ENCODE peak calls at places on chromosomes 11 and 22, in eight cellular contexts. H is HAP-1; T is left ventricle myocardium inferior; X is SK-N-DZ; P is AG20443; J is D341Med; B is T-helper 9 cell; G is stimulated activated CD8-positive, alpha-beta memory T cell treated with anti-CD3 and anti-CD28 coated beads, Interleukin-4, amount 100 ng/mL, for 4 hours. Y is an unnamed sample.

GRCh38 chr11:18229501-18229900 is 7.1 kb downstream of the SAA4 start:
- DNase-seq in H (no peak), T (no peak), X (no peak), P (no peak), J (no peak), B (no peak), G (no peak), Y (no peak)

GRCh38 chr22:20011123-20011992 is 5.3 kb downstream of the ARVCF start:
- DNase-seq in H (no peak), T (no peak), X (no peak), P (no peak), J (no peak), B (no peak), G (no peak), Y (no peak)

GRCh38 chr11:19018901-19019300 is 41.6 kb downstream of the MRGPRX2 start:
- DNase-seq in H (peak; percentile 31), T (no peak), X (no peak), P (no peak), J (no peak), B (no peak), G (no peak), Y (no peak)

GRCh38 chr11:35165416-35166368 is 26.7 kb downstream of the CD44 start:
- DNase-seq in H (no peak), T (no peak), X (no peak), P (peak; percentile 83), J (no peak), B (peak; percentile 78), G (peak; percentile 58), Y (peak; percentile 36)

GRCh38 chr22:30934053-30934452 is 34.5 kb downstream of the MORC2 start:
- DNase-seq in H (no peak), T (no peak), X (no peak), P (no peak), J (no peak), B (no peak), G (no peak), Y (no peak)

GRCh38 chr11:117501499-117501898 is 173.8 kb downstream of the CEP164 start:
- DNase-seq in H (no peak), T (no peak), X (no peak), P (no peak), J (no peak), B (no peak), G (no peak), Y (no peak)

GRCh38 chr11:63613517-63614135 is 607 bp downstream of the PLAAT3 start:
- DNase-seq in H (peak; percentile 80), T (peak; percentile 49), X (no peak), P (peak; percentile 48), J (no peak), B (peak; percentile 30), G (no peak), Y (no peak)

GRCh38 chr22:49568751-49569285 is 258.9 kb downstream of the BRD1 start:
- DNase-seq in H (peak; percentile 3), T (no peak), X (no peak), P (no peak), J (no peak), B (no peak), G (no peak), Y (no peak)

GRCh38 chr22:44032126-44032730 is 8.1 kb downstream of the PARVB start:
- DNase-seq in H (no peak), T (no peak), X (no peak), P (no peak), J (no peak), B (no peak), G (no peak), Y (no peak)

GRCh38 chr11:65445604-65446445 is 23.2 kb downstream of the NEAT1 start:
- DNase-seq in H (no peak), T (no peak), X (peak; percentile 32), P (no peak), J (no peak), B (no peak), G (no peak), Y (peak; percentile 69)